ENCODE peak calls at places on chromosomes 16 and 17, in ten cellular contexts. C, W, S, G, L, X, M, R, Z and Q are unnamed samples.

GRCh38 chr17:6105608-6106007 is 35.4 kb downstream of the WSCD1 start:
- DNase-seq in S (no peak), X (no peak), G (no peak), M (no peak), C (no peak), L (no peak), R (no peak), Z (no peak), W (no peak), Q (no peak)

GRCh38 chr17:63024716-63025115 is 58.7 kb downstream of the TANC2 start:
- DNase-seq in Z (no peak), L (no peak), W (no peak), S (no peak), C (peak; percentile 54), M (no peak), X (no peak), G (no peak), R (no peak), Q (no peak)

GRCh38 chr16:49833055-49833454 is 22.9 kb downstream of the ZNF423 start:
- DNase-seq in L (no peak), Z (no peak), X (no peak), G (no peak), M (no peak), C (no peak), R (peak; percentile 69), W (no peak), S (no peak), Q (no peak)

GRCh38 chr16:74862743-74863244 is 88.2 kb upstream of the FA2H start:
- DNase-seq in R (peak; percentile 46), Z (no peak), L (no peak), C (peak; percentile 13), S (peak; percentile 45), X (peak; percentile 80), G (no peak), M (peak; percentile 27), W (peak; percentile 79), Q (no peak)

GRCh38 chr17:35041390-35041789 is 22.1 kb downstream of the RFFL start:
- DNase-seq in S (no peak), L (no peak), W (no peak), G (no peak), C (no peak), M (no peak), X (no peak), Z (no peak), R (no peak), Q (no peak)

GRCh38 chr16:53768167-53768566 is 64.2 kb downstream of the FTO start:
- DNase-seq in Z (no peak), G (no peak), X (no peak), R (no peak), W (no peak), S (no peak), L (no peak), C (peak; percentile 74), M (no peak), Q (no peak)

GRCh38 chr16:67438824-67439393 is 8.0 kb downstream of the HSD11B2 start:
- DNase-seq in X (no peak), W (no peak), M (no peak), C (no peak), Z (no peak), G (no peak), L (no peak), R (no peak), S (no peak), Q (no peak)

GRCh38 chr17:72119963-72120877 is 600 bp upstream of the SOX9 start:
- DNase-seq in X (peak; percentile 45), W (no peak), C (peak; percentile 64), R (peak; percentile 56), M (no peak), Z (peak; percentile 52), G (no peak), S (no peak), L (no peak), Q (no peak)

GRCh38 chr17:41917192-41917591 is 1.6 kb downstream of the ACLY start:
- DNase-seq in C (peak; percentile 74), L (no peak), W (no peak), M (no peak), Z (no peak), S (no peak), R (no peak), G (no peak), X (no peak), Q (no peak)

GRCh38 chr17:29590261-29590978 is 972 bp upstream of the GIT1 start:
- DNase-seq in M (no peak), R (no peak), X (no peak), S (no peak), W (peak; percentile 42), G (no peak), C (peak; percentile 42), L (no peak), Z (no peak), Q (no peak)

GRCh38 chr17:77287432-77288068 is 146.8 kb downstream of the SEC14L1 start:
- DNase-seq in G (no peak), W (peak; percentile 92), R (peak; percentile 83), C (peak; percentile 91), M (no peak), S (no peak), X (no peak), L (no peak), Z (peak; percentile 83), Q (no peak)

GRCh38 chr17:4947010-4947410 is 1.3 kb downstream of the PFN1 start:
- DNase-seq in M (no peak), Z (no peak), R (no peak), X (no peak), S (no peak), C (no peak), L (no peak), G (no peak), W (no peak), Q (no peak)

GRCh38 chr17:2361361-2361760 is 24.1 kb downstream of the SGSM2 start:
- DNase-seq in R (no peak), C (no peak), Z (no peak), S (no peak), G (no peak), L (no peak), M (no peak), W (no peak), X (no peak), Q (no peak)

GRCh38 chr17:48055531-48056245 is 7.5 kb downstream of the NFE2L1 start:
- DNase-seq in M (no peak), R (no peak), W (no peak), Z (no peak), L (no peak), C (peak; percentile 86), S (peak; percentile 38), X (peak; percentile 75), G (no peak), Q (peak; percentile 82)

GRCh38 chr16:20242568-20243240 is 84.6 kb downstream of the GP2 start:
- DNase-seq in C (no peak), R (no peak), Z (no peak), S (no peak), M (no peak), G (no peak), W (no peak), L (no peak), X (peak; percentile 6), Q (no peak)

GRCh38 chr16:1005286-1005685 is 23.7 kb downstream of the SOX8 start:
- DNase-seq in W (no peak), C (no peak), X (no peak), M (no peak), R (no peak), L (no peak), S (no peak), G (no peak), Z (no peak), Q (no peak)

GRCh38 chr17:36124879-36125824 is 21.5 kb downstream of the CCL4 start:
- DNase-seq in L (no peak), G (no peak), R (no peak), S (no peak), X (no peak), M (no peak), Z (no peak), C (no peak), W (no peak), Q (no peak)

GRCh38 chr17:17570207-17570797 is 21.2 kb downstream of the PEMT start:
- DNase-seq in X (no peak), Z (peak; percentile 77), W (peak; percentile 65), R (peak; percentile 57), S (no peak), L (no peak), C (peak; percentile 26), G (no peak), M (no peak), Q (no peak)

GRCh38 chr17:38705803-38706624 is 941 bp downstream of the MLLT6 start:
- DNase-seq in S (no peak), X (peak; percentile 38), R (peak; percentile 68), G (peak; percentile 7), W (peak; percentile 80), L (no peak), Z (peak; percentile 46), M (peak; percentile 17), C (peak; percentile 39), Q (no peak)